ENCODE peak calls at places on chromosomes 4 and X, in five cellular contexts. U is WERI-Rb-1, Z is RPMI8226, F is substantia nigra, D is adipocyte. R is an unnamed sample.
A peak's percentile ranks its signal among the peaks of the same experiment; 100 is the strongest.

GRCh38 chr4:165967486-165967885 is 94.4 kb downstream of the TLL1 start:
- DNase-seq in U (peak; percentile 23), Z (no peak), F (no peak), D (no peak), R (no peak)

GRCh38 chr4:151340751-151341385 is 15.5 kb upstream of the SH3D19 start:
- DNase-seq in U (no peak), Z (no peak), F (no peak), D (peak; percentile 24), R (no peak)

GRCh38 chrX:129678176-129678880 is 23.6 kb upstream of the APLN start:
- DNase-seq in U (no peak), Z (peak; percentile 89), F (peak; percentile 60), D (no peak), R (peak; percentile 49)

GRCh38 chrX:43566170-43566569 is 89.9 kb upstream of the MAOA start:
- DNase-seq in U (no peak), Z (no peak), F (no peak), D (no peak), R (no peak)

GRCh38 chrX:79081895-79082512 is 62.5 kb upstream of the GPR174 start:
- DNase-seq in U (no peak), Z (peak; percentile 45), F (no peak), D (peak; percentile 51), R (peak; percentile 4)

GRCh38 chr4:19583827-19584569 is 667.7 kb upstream of the SLIT2 start:
- DNase-seq in U (no peak), Z (no peak), F (no peak), D (no peak), R (no peak)

GRCh38 chr4:123244233-123244632 is 152.4 kb upstream of the SPRY1 start:
- DNase-seq in U (no peak), Z (no peak), F (peak; percentile 28), D (no peak), R (no peak)

GRCh38 chr4:151850751-151851150 is 89.9 kb upstream of the GATB start:
- DNase-seq in U (no peak), Z (no peak), F (no peak), D (peak; percentile 31), R (no peak)

GRCh38 chrX:78119521-78120227 is 15.6 kb downstream of the PGK1 start:
- DNase-seq in U (no peak), Z (no peak), F (no peak), D (no peak), R (no peak)

GRCh38 chr4:26264109-26264508 is 56.7 kb upstream of the RBPJ start:
- DNase-seq in U (no peak), Z (no peak), F (no peak), D (no peak), R (no peak)

GRCh38 chr4:174423257-174423944 is 98.9 kb downstream of the HPGD start:
- DNase-seq in U (no peak), Z (peak; percentile 22), F (no peak), D (peak; percentile 71), R (no peak)

GRCh38 chr4:85741921-85742591 is 267.1 kb downstream of the ARHGAP24 start:
- DNase-seq in U (no peak), Z (peak; percentile 13), F (peak; percentile 72), D (no peak), R (peak; percentile 63)

GRCh38 chrX:15056044-15056443 is 182.8 kb downstream of the MOSPD2 start:
- DNase-seq in U (no peak), Z (no peak), F (no peak), D (no peak), R (no peak)

GRCh38 chrX:96372313-96373046 is 312.2 kb upstream of the DIAPH2 start:
- DNase-seq in U (no peak), Z (peak; percentile 18), F (no peak), D (peak; percentile 80), R (peak; percentile 27)

GRCh38 chrX:125436855-125437254 is 117.2 kb downstream of the TEX13C start:
- DNase-seq in U (no peak), Z (peak; percentile 25), F (no peak), D (no peak), R (no peak)

GRCh38 chr4:48943387-48943786 is 36.8 kb upstream of the OCIAD2 start:
- DNase-seq in U (peak; percentile 60), Z (no peak), F (no peak), D (no peak), R (no peak)

GRCh38 chr4:83107636-83108035 is 6.9 kb downstream of the PLAC8 start:
- DNase-seq in U (no peak), Z (no peak), F (no peak), D (no peak), R (no peak)

GRCh38 chrX:43976216-43976615 is 3.0 kb upstream of the NDP start:
- DNase-seq in U (no peak), Z (no peak), F (no peak), D (no peak), R (no peak)

GRCh38 chrX:125340508-125340907 is 20.8 kb downstream of the TEX13C start:
- DNase-seq in U (no peak), Z (no peak), F (no peak), D (no peak), R (no peak)

GRCh38 chr4:128653514-128654420 is 155.7 kb upstream of the JADE1 start:
- DNase-seq in U (peak; percentile 27), Z (no peak), F (peak; percentile 38), D (peak; percentile 44), R (peak; percentile 28)

GRCh38 chr4:137705171-137705783 is 173.0 kb upstream of the PCDH18 start:
- DNase-seq in U (no peak), Z (peak; percentile 15), F (no peak), D (peak; percentile 94), R (no peak)

GRCh38 chr4:76053730-76054129 is 17.9 kb upstream of the CXCL11 start:
- DNase-seq in U (no peak), Z (no peak), F (no peak), D (no peak), R (no peak)

GRCh38 chr4:185638548-185639301 is 103.4 kb upstream of the PDLIM3 start:
- DNase-seq in U (no peak), Z (no peak), F (no peak), D (peak; percentile 48), R (no peak)

GRCh38 chrX:150363561-150364346 is 637 bp downstream of the MAMLD1 start:
- DNase-seq in U (no peak), Z (no peak), F (peak; percentile 23), D (peak; percentile 66), R (peak; percentile 27)

GRCh38 chr4:113919611-113920010 is 59.8 kb downstream of the ARSJ start:
- DNase-seq in U (no peak), Z (no peak), F (no peak), D (peak; percentile 46), R (no peak)

GRCh38 chrX:137032841-137033773 is 688 bp downstream of the GPR101 start:
- DNase-seq in U (no peak), Z (no peak), F (no peak), D (no peak), R (no peak)

GRCh38 chrX:152896450-152896849 is 1.4 kb upstream of the ZNF185 start:
- DNase-seq in U (no peak), Z (no peak), F (no peak), D (no peak), R (no peak)

GRCh38 chr4:8129785-8130184 is 28.8 kb downstream of the ABLIM2 start:
- DNase-seq in U (no peak), Z (no peak), F (no peak), D (no peak), R (no peak)